ENCODE peak calls at places on chromosomes 5 and 9, in eight cellular contexts. P is CD8-positive, alpha-beta T cell; Z is RWPE1; R is KG1; C is COLO829; K is retina; S is neural progenitor cell; B is naive thymus-derived CD8-positive, alpha-beta T cell. J is an unnamed sample.

GRCh38 chr5:92861531-92862285 is 719.3 kb downstream of the NR2F1-AS1 start:
- DNase-seq in Z (no peak), B (no peak), P (no peak), K (no peak), S (no peak), C (no peak), R (no peak), J (no peak)

GRCh38 chr9:112028242-112029221 is 131.9 kb downstream of the UGCG start:
- DNase-seq in B (no peak), S (no peak), P (no peak), Z (no peak), K (no peak), R (no peak), C (no peak), J (no peak)

GRCh38 chr5:59992206-59992605 is 98.7 kb upstream of the PDE4D start:
- DNase-seq in B (no peak), K (no peak), P (no peak), S (no peak), C (peak; percentile 17), Z (no peak), R (no peak), J (no peak)

GRCh38 chr5:137019229-137019628 is 479.9 kb downstream of the SPOCK1 start:
- DNase-seq in K (no peak), P (no peak), R (no peak), Z (no peak), B (no peak), C (no peak), S (no peak), J (no peak)

GRCh38 chr5:173441053-173441628 is 112.9 kb upstream of the STC2 start:
- DNase-seq in S (no peak), K (no peak), P (no peak), R (no peak), Z (no peak), C (no peak), B (no peak), J (no peak)

GRCh38 chr5:862367-863243 is 11.8 kb upstream of the ZDHHC11 start:
- DNase-seq in R (no peak), S (no peak), B (no peak), Z (no peak), P (no peak), C (no peak), K (peak; percentile 21), J (no peak)

GRCh38 chr5:147216552-147217154 is 18.2 kb upstream of the STK32A start:
- DNase-seq in C (no peak), R (no peak), K (no peak), Z (no peak), P (no peak), B (no peak), S (peak; percentile 36), J (no peak)

GRCh38 chr9:120080781-120081180 is 499.2 kb downstream of the CDK5RAP2 start:
- DNase-seq in R (no peak), Z (no peak), S (peak; percentile 54), C (no peak), P (no peak), B (no peak), K (peak; percentile 79), J (no peak)

GRCh38 chr9:16458696-16459420 is 411.6 kb downstream of the BNC2 start:
- DNase-seq in C (peak; percentile 58), S (no peak), B (no peak), K (no peak), Z (peak; percentile 37), R (no peak), P (no peak), J (no peak)

GRCh38 chr9:98724810-98725530 is 16.2 kb upstream of the GABBR2 start:
- DNase-seq in P (no peak), Z (no peak), B (no peak), S (no peak), C (no peak), K (no peak), R (no peak), J (no peak)

GRCh38 chr5:168782172-168782571 is 203.0 kb upstream of the PANK3 start:
- DNase-seq in B (no peak), S (no peak), P (no peak), Z (no peak), K (peak; percentile 45), R (no peak), C (no peak), J (no peak)

GRCh38 chr9:36995927-36996471 is 38.1 kb downstream of the PAX5 start:
- DNase-seq in P (peak; percentile 27), C (peak; percentile 70), Z (peak; percentile 50), K (peak; percentile 77), R (no peak), B (peak; percentile 35), S (peak; percentile 89), J (peak; percentile 69)

GRCh38 chr9:33637881-33638280 is 113.8 kb downstream of the ANKRD18B start:
- DNase-seq in S (peak; percentile 34), B (no peak), P (no peak), C (no peak), R (no peak), K (no peak), Z (no peak), J (no peak)

GRCh38 chr5:108606185-108606584 is 141.5 kb upstream of the FER start:
- DNase-seq in C (no peak), B (no peak), R (no peak), S (no peak), P (no peak), Z (no peak), K (no peak), J (no peak)

GRCh38 chr5:125064610-125065009 is 318.2 kb upstream of the ZNF608 start:
- DNase-seq in S (peak; percentile 42), Z (no peak), K (peak; percentile 42), P (no peak), B (no peak), C (no peak), R (no peak), J (no peak)

J was measured in upper lobe of right lung.